ENCODE peak calls at places on chromosomes 1 and 21, in six cellular contexts. O is sciatic nerve; B is IMR-90; V is activated naive CD4-positive, alpha-beta T cell treated with anti-CD3 and anti-CD28 coated beads, Interleukin-2, amount 50 U/mL, for 72 hours; J is stimulated activated naive CD8-positive, alpha-beta T cell treated with anti-CD3 and anti-CD28 coated beads, Interleukin-15, Interleukin-2, amounts not matched to agents 100 U/mL and 50 U/mL, for 24 hours; L is activated CD8-positive, alpha-beta T cell treated with anti-CD3 and anti-CD28 coated beads for 36 hours. F is an unnamed sample.

GRCh38 chr1:78319603-78320002 is 171.2 kb upstream of the PTGFR start:
- ATAC-seq in O (peak), L (no peak), J (no peak), V (no peak), B (no peak), F (no peak)

GRCh38 chr1:226633541-226634155 is 85.1 kb downstream of the STUM start:
- ATAC-seq in J (no peak), B (no peak), L (peak), O (no peak), V (peak), F (peak)

GRCh38 chr1:220767312-220768126 is 19.2 kb upstream of the MTARC1 start:
- ATAC-seq in B (peak), O (peak), L (no peak), J (no peak), V (no peak), F (no peak)

GRCh38 chr1:47951026-47951425 is 46.2 kb downstream of the TRABD2B start:
- ATAC-seq in L (no peak), O (peak), J (no peak), V (no peak), B (no peak), F (peak)

GRCh38 chr21:36175771-36176565 is 19.3 kb downstream of the DOP1B start:
- ATAC-seq in V (no peak), O (no peak), L (no peak), B (no peak), J (no peak), F (no peak)

GRCh38 chr21:42986125-42986783 is 11.9 kb downstream of the PKNOX1 start:
- ATAC-seq in O (no peak), L (no peak), V (peak), J (peak), B (no peak), F (no peak)

GRCh38 chr1:172821609-172822274 is 162.8 kb downstream of the FASLG start:
- ATAC-seq in V (no peak), O (no peak), J (no peak), L (no peak), B (peak), F (no peak)

GRCh38 chr1:44531785-44532566 is 126.9 kb downstream of the RNF220 start:
- ATAC-seq in V (peak), B (peak), L (peak), O (no peak), J (no peak), F (no peak)

GRCh38 chr1:109274533-109275476 is 8.1 kb downstream of the PSRC1 start:
- ATAC-seq in J (no peak), O (peak), B (peak), V (no peak), L (no peak), F (no peak)

GRCh38 chr21:42844411-42845113 is 34.8 kb downstream of the WDR4 start:
- ATAC-seq in V (no peak), O (peak), L (no peak), B (no peak), J (no peak), F (no peak)

GRCh38 chr1:33348676-33349080 is 27.8 kb upstream of the A3GALT2 start:
- ATAC-seq in J (peak), L (peak), B (no peak), V (peak), O (no peak), F (no peak)

GRCh38 chr21:36630485-36631206 is 68.3 kb upstream of the SIM2 start:
- ATAC-seq in V (peak), O (no peak), J (peak), B (no peak), L (peak), F (no peak)

GRCh38 chr1:53503433-53503925 is 44.3 kb downstream of the DMRTB1 start:
- ATAC-seq in J (no peak), V (no peak), B (no peak), O (no peak), L (no peak), F (peak)

GRCh38 chr1:75087278-75087677 is 46.9 kb upstream of the LHX8 start:
- ATAC-seq in J (no peak), O (no peak), V (no peak), L (no peak), B (no peak), F (no peak)

GRCh38 chr1:226425004-226425378 is 17.1 kb upstream of the PARP1 start:
- ATAC-seq in J (no peak), B (no peak), V (peak), L (no peak), O (no peak), F (no peak)

GRCh38 chr1:163826500-163826899 is 504.7 kb downstream of the NUF2 start:
- ATAC-seq in O (no peak), B (no peak), V (no peak), L (no peak), J (no peak), F (no peak)

GRCh38 chr1:31859719-31860118 is 43.9 kb upstream of the SPOCD1 start:
- ATAC-seq in J (no peak), L (no peak), V (no peak), O (no peak), B (no peak), F (no peak)

GRCh38 chr1:44418022-44418673 is 13.1 kb downstream of the RNF220 start:
- ATAC-seq in V (peak), J (peak), L (no peak), O (no peak), B (no peak), F (peak)

GRCh38 chr1:110060034-110060661 is 10.3 kb downstream of the ALX3 start:
- ATAC-seq in V (peak), B (no peak), J (peak), L (peak), O (no peak), F (peak)

GRCh38 chr1:178174539-178174938 is 80.6 kb downstream of the RASAL2 start:
- ATAC-seq in O (no peak), J (no peak), B (no peak), V (no peak), L (no peak), F (no peak)

GRCh38 chr21:36693144-36694040 is 5.5 kb upstream of the SIM2 start:
- ATAC-seq in O (no peak), J (no peak), B (no peak), V (no peak), L (no peak), F (no peak)

GRCh38 chr1:3678361-3679097 is 26.2 kb downstream of the TP73 start:
- ATAC-seq in O (no peak), V (no peak), B (no peak), L (no peak), J (no peak), F (no peak)

GRCh38 chr1:201647722-201648065 is 108.8 kb downstream of the NAV1 start:
- ATAC-seq in J (no peak), L (no peak), B (no peak), O (no peak), V (no peak), F (no peak)

GRCh38 chr21:41802684-41803083 is 35.8 kb upstream of the RIPK4 start:
- ATAC-seq in V (no peak), L (no peak), B (no peak), J (no peak), O (peak), F (no peak)

GRCh38 chr1:10378071-10378841 is 20.6 kb upstream of the PGD start:
- ATAC-seq in L (no peak), V (peak), J (no peak), O (peak), B (peak), F (no peak)